ENCODE peak calls at places on chromosomes 6 and 20, in eight cellular contexts. S is iris pigment epithelial cell; R is activated T-cell treated with anti-CD3 and anti-CD28 coated beads, Interleukin-2, amount 50 U/mL, for 4 hours; Y is transverse colon; C is GM13977; M is fibroblast of the conjunctiva; W is amniotic stem cell; X is NCI-H510A treated with DMSO at 0.1 percent for 48 hours. N is an unnamed sample.

GRCh38 chr20:23826541-23827018 is at the start of gene CST2:
- DNase-seq in Y (no peak), X (no peak), S (no peak), C (no peak), M (no peak), W (no peak), R (no peak), N (peak)

GRCh38 chr6:1285589-1286340 is 26.1 kb upstream of the FOXQ1 start:
- DNase-seq in S (peak), M (no peak), Y (no peak), C (no peak), W (no peak), R (no peak), X (no peak), N (no peak)

GRCh38 chr6:23446394-23447001 is 679.5 kb upstream of the NRSN1 start:
- DNase-seq in R (no peak), Y (no peak), W (peak), C (no peak), X (peak), S (peak), M (peak), N (peak)

GRCh38 chr6:41373919-41374617 is 38.7 kb downstream of the NCR2 start:
- DNase-seq in Y (no peak), X (peak), S (no peak), R (no peak), W (no peak), M (no peak), C (no peak), N (no peak)

GRCh38 chr6:165770430-165771082 is 107.5 kb upstream of the PDE10A start:
- DNase-seq in S (no peak), Y (no peak), R (no peak), W (no peak), C (no peak), X (no peak), M (no peak), N (no peak)

GRCh38 chr6:113178349-113178748 is 678.8 kb upstream of the MARCKS start:
- DNase-seq in X (no peak), W (no peak), C (no peak), Y (no peak), R (no peak), M (no peak), S (peak), N (no peak)

GRCh38 chr6:112990971-112991370 is 643.8 kb downstream of the RFPL4B start:
- DNase-seq in C (no peak), X (no peak), M (no peak), Y (no peak), W (no peak), R (no peak), S (no peak), N (no peak)

GRCh38 chr20:41327178-41327577 is 9.6 kb upstream of the ZHX3 start:
- DNase-seq in M (no peak), Y (no peak), R (no peak), W (no peak), X (no peak), S (no peak), C (no peak), N (no peak)

GRCh38 chr20:57094991-57095390 is 171.4 kb downstream of the BMP7 start:
- DNase-seq in R (no peak), M (no peak), S (no peak), Y (no peak), X (no peak), C (no peak), W (no peak), N (no peak)

GRCh38 chr6:53752856-53753255 is 41.9 kb upstream of the LRRC1 start:
- DNase-seq in C (no peak), M (peak), X (no peak), S (peak), Y (no peak), W (peak), R (no peak), N (no peak)

GRCh38 chr20:23562721-23563342 is 5.5 kb downstream of the CST9L start:
- DNase-seq in S (no peak), M (no peak), X (no peak), W (no peak), C (no peak), R (no peak), Y (no peak), N (no peak)

GRCh38 chr6:118933855-118934460 is 1.0 kb downstream of the MCM9 start:
- DNase-seq in W (no peak), X (no peak), C (peak), S (no peak), M (no peak), R (no peak), Y (no peak), N (no peak)

N was measured in NCI-H345.